ENCODE peak calls at places on chromosomes 7 and 10, in nine cellular contexts. One of them, this sample, is unnamed.

GRCh38 chr7:44104880-44105771 is 981 bp downstream of the AEBP1 start:
- DNase-seq in heart left ventricle: no peak
- DNase-seq in IMR-90: peak
- DNase-seq in NCI-H1105: no peak
- DNase-seq in NCI-H1417: no peak
- DNase-seq in right atrium auricular region: no peak
- DNase-seq in HuH-7.5: no peak
- DNase-seq in myocyte: peak
- DNase-seq in activated CD8-positive, alpha-beta T cell treated with anti-CD3 and anti-CD28 coated beads for 36 hours: peak
- DNase-seq in this sample: peak

GRCh38 chr10:111578076-111578475 is 501.2 kb downstream of the ADRA2A start:
- DNase-seq in heart left ventricle: no peak
- DNase-seq in IMR-90: no peak
- DNase-seq in NCI-H1105: no peak
- DNase-seq in NCI-H1417: no peak
- DNase-seq in right atrium auricular region: no peak
- DNase-seq in HuH-7.5: no peak
- DNase-seq in myocyte: no peak
- DNase-seq in activated CD8-positive, alpha-beta T cell treated with anti-CD3 and anti-CD28 coated beads for 36 hours: no peak
- DNase-seq in this sample: no peak

GRCh38 chr7:116417593-116418345 is 81.8 kb upstream of the CAV2 start:
- DNase-seq in heart left ventricle: no peak
- DNase-seq in IMR-90: peak
- DNase-seq in NCI-H1105: no peak
- DNase-seq in NCI-H1417: no peak
- DNase-seq in right atrium auricular region: no peak
- DNase-seq in HuH-7.5: no peak
- DNase-seq in myocyte: no peak
- DNase-seq in activated CD8-positive, alpha-beta T cell treated with anti-CD3 and anti-CD28 coated beads for 36 hours: no peak
- DNase-seq in this sample: peak

GRCh38 chr10:11835061-11835460 is 11.9 kb downstream of the PROSER2 start:
- DNase-seq in heart left ventricle: no peak
- DNase-seq in IMR-90: no peak
- DNase-seq in NCI-H1105: no peak
- DNase-seq in NCI-H1417: no peak
- DNase-seq in right atrium auricular region: no peak
- DNase-seq in HuH-7.5: no peak
- DNase-seq in myocyte: no peak
- DNase-seq in activated CD8-positive, alpha-beta T cell treated with anti-CD3 and anti-CD28 coated beads for 36 hours: no peak
- DNase-seq in this sample: no peak

GRCh38 chr7:114294036-114294435 is 120.6 kb upstream of the FOXP2 start:
- DNase-seq in heart left ventricle: no peak
- DNase-seq in IMR-90: no peak
- DNase-seq in NCI-H1105: no peak
- DNase-seq in NCI-H1417: no peak
- DNase-seq in right atrium auricular region: no peak
- DNase-seq in HuH-7.5: no peak
- DNase-seq in myocyte: no peak
- DNase-seq in activated CD8-positive, alpha-beta T cell treated with anti-CD3 and anti-CD28 coated beads for 36 hours: no peak
- DNase-seq in this sample: no peak

GRCh38 chr7:124566576-124566975 is 199.0 kb downstream of the GPR37 start:
- DNase-seq in heart left ventricle: no peak
- DNase-seq in IMR-90: peak
- DNase-seq in NCI-H1105: no peak
- DNase-seq in NCI-H1417: no peak
- DNase-seq in right atrium auricular region: no peak
- DNase-seq in HuH-7.5: no peak
- DNase-seq in myocyte: no peak
- DNase-seq in activated CD8-positive, alpha-beta T cell treated with anti-CD3 and anti-CD28 coated beads for 36 hours: no peak
- DNase-seq in this sample: no peak

GRCh38 chr7:151769189-151769821 is 107.6 kb downstream of the PRKAG2 start:
- DNase-seq in heart left ventricle: no peak
- DNase-seq in IMR-90: no peak
- DNase-seq in NCI-H1105: no peak
- DNase-seq in NCI-H1417: no peak
- DNase-seq in right atrium auricular region: no peak
- DNase-seq in HuH-7.5: no peak
- DNase-seq in myocyte: no peak
- DNase-seq in activated CD8-positive, alpha-beta T cell treated with anti-CD3 and anti-CD28 coated beads for 36 hours: peak
- DNase-seq in this sample: no peak

GRCh38 chr7:107813524-107813923 is 10.5 kb upstream of the SLC26A3 start:
- DNase-seq in heart left ventricle: no peak
- DNase-seq in IMR-90: no peak
- DNase-seq in NCI-H1105: no peak
- DNase-seq in NCI-H1417: no peak
- DNase-seq in right atrium auricular region: no peak
- DNase-seq in HuH-7.5: no peak
- DNase-seq in myocyte: no peak
- DNase-seq in activated CD8-positive, alpha-beta T cell treated with anti-CD3 and anti-CD28 coated beads for 36 hours: peak
- DNase-seq in this sample: no peak

GRCh38 chr7:50920031-50920635 is 137.4 kb upstream of the GRB10 start:
- DNase-seq in heart left ventricle: no peak
- DNase-seq in IMR-90: no peak
- DNase-seq in NCI-H1105: no peak
- DNase-seq in NCI-H1417: no peak
- DNase-seq in right atrium auricular region: no peak
- DNase-seq in HuH-7.5: no peak
- DNase-seq in myocyte: peak
- DNase-seq in activated CD8-positive, alpha-beta T cell treated with anti-CD3 and anti-CD28 coated beads for 36 hours: no peak
- DNase-seq in this sample: no peak

GRCh38 chr10:27998178-27998953 is 513 bp downstream of the ODAD2 start:
- DNase-seq in heart left ventricle: no peak
- DNase-seq in IMR-90: peak
- DNase-seq in NCI-H1105: peak
- DNase-seq in NCI-H1417: peak
- DNase-seq in right atrium auricular region: no peak
- DNase-seq in HuH-7.5: no peak
- DNase-seq in myocyte: peak
- DNase-seq in activated CD8-positive, alpha-beta T cell treated with anti-CD3 and anti-CD28 coated beads for 36 hours: peak
- DNase-seq in this sample: peak

This sample was measured in Ammon's horn.